ENCODE peak calls at places on chromosomes 2 and 18, in nine cellular contexts. W is BJ, Z is bronchial epithelial cell, H is GM12865, U is GM04504, K is omental fat pad, M is AG09319, R is natural killer cell, E is left ventricle myocardium inferior. A is an unnamed sample.

GRCh38 chr18:48608581-48608980 is 69.8 kb downstream of the CTIF start:
- DNase-seq in K (no peak), E (no peak), Z (no peak), M (no peak), U (no peak), H (no peak), R (no peak), W (no peak), A (no peak)

GRCh38 chr2:210399440-210400041 is 77.0 kb downstream of the LANCL1 start:
- DNase-seq in K (no peak), E (no peak), U (no peak), H (peak), R (no peak), M (no peak), W (no peak), Z (peak), A (peak)

GRCh38 chr18:36402765-36403396 is 105.4 kb downstream of the FHOD3 start:
- DNase-seq in U (peak), E (peak), K (no peak), Z (no peak), R (no peak), W (no peak), H (peak), M (peak), A (no peak)

GRCh38 chr2:72034353-72035095 is 113.1 kb downstream of the CYP26B1 start:
- DNase-seq in U (no peak), H (no peak), Z (no peak), E (no peak), W (no peak), M (no peak), K (no peak), R (no peak), A (no peak)

GRCh38 chr2:129762386-129763189 is 216.9 kb upstream of the RAB6C start:
- DNase-seq in K (no peak), Z (no peak), M (no peak), U (no peak), W (no peak), H (no peak), E (no peak), R (no peak), A (no peak)

GRCh38 chr2:31075936-31076590 is 62.2 kb downstream of the GALNT14 start:
- DNase-seq in H (no peak), M (peak), E (no peak), U (no peak), R (no peak), Z (peak), K (no peak), W (no peak), A (peak)

GRCh38 chr2:3467654-3468053 is 51.7 kb downstream of the ADI1 start:
- DNase-seq in Z (no peak), W (no peak), R (no peak), M (no peak), K (no peak), U (no peak), E (no peak), H (no peak), A (no peak)

GRCh38 chr2:160522951-160523700 is 29.5 kb upstream of the RBMS1 start:
- DNase-seq in U (no peak), Z (peak), E (no peak), M (no peak), W (peak), R (no peak), K (no peak), H (no peak), A (peak)

GRCh38 chr2:207112397-207112796 is 53.4 kb downstream of the KLF7 start:
- DNase-seq in M (no peak), K (no peak), H (no peak), Z (no peak), U (no peak), W (no peak), E (no peak), R (no peak), A (no peak)

A was measured in MCF 10A.